ENCODE peak calls at places on chromosomes 7 and 10, in four cellular contexts. S is H1, E is HCT116, M is K562. Y is an unnamed sample.

GRCh38 chr7:27235387-27236052 is 7.1 kb upstream of the EVX1 start:
- DNase-seq in E (peak; percentile 16), M (peak; percentile 35), S (peak; percentile 86), Y (peak; percentile 13)

GRCh38 chr10:63670291-63670898 is 149.2 kb downstream of the REEP3 start:
- DNase-seq in M (no peak), S (no peak), E (no peak), Y (no peak)

GRCh38 chr7:157906583-157906982 is 569.8 kb downstream of the DNAJB6 start:
- DNase-seq in E (no peak), M (no peak), S (no peak), Y (no peak)

GRCh38 chr10:34016541-34016940 is 682.1 kb upstream of the NRP1 start:
- DNase-seq in E (no peak), S (no peak), M (no peak), Y (no peak)

GRCh38 chr7:45021604-45022296 is 21.7 kb downstream of the CCM2 start:
- DNase-seq in E (no peak), M (no peak), S (no peak), Y (no peak)

GRCh38 chr7:116985575-116985974 is 32.3 kb downstream of the ST7 start:
- DNase-seq in S (no peak), E (no peak), M (no peak), Y (no peak)

GRCh38 chr7:127838816-127839415 is 186.9 kb downstream of the SND1 start:
- DNase-seq in M (peak; percentile 70), S (no peak), E (no peak), Y (no peak)

GRCh38 chr10:108204528-108205313 is 1040.2 kb upstream of the SORCS1 start:
- DNase-seq in E (no peak), S (no peak), M (peak; percentile 19), Y (no peak)

GRCh38 chr7:128869944-128870285 is 7.3 kb downstream of the ATP6V1F start:
- DNase-seq in S (no peak), M (no peak), E (no peak), Y (no peak)

GRCh38 chr7:13017325-13017853 is 330.0 kb downstream of the ARL4A start:
- DNase-seq in S (no peak), E (peak; percentile 96), M (no peak), Y (peak; percentile 100)

DNA sequence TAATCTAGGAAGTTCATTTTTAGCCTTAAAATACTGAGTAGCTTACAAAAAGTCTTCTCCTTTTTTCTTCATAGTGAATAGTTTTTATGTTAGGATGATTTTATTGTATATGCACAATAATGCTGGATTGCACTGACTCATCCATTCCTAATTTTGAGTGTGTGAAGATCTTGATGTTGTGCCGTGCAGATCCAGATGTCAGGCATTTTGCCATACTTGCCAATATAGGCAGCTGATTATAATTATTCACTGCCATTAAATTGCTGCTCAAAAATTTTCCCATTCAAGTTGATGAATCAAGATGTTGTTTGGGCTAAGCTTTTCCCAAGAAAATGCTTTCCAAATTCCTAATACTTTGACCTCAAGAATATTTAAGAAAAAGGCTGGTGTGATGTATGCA is 218.3 kb downstream of the AHR start:
- DNase-seq in M (no peak), E (no peak), S (no peak), Y (no peak)
- TF ChIP-seq FOSL1 in M (no peak), E (no peak), S (no peak), Y (no peak)

GRCh38 chr7:89458076-89458475 is 662.5 kb upstream of the TEX47 start:
- DNase-seq in E (no peak), S (no peak), M (no peak), Y (no peak)

GRCh38 chr7:89456556-89456955 is 661.0 kb upstream of the TEX47 start:
- DNase-seq in M (no peak), E (no peak), S (no peak), Y (no peak)
- TF ChIP-seq FOSL1 in M (no peak), E (no peak), S (no peak), Y (no peak)

GRCh38 chr10:60032723-60033122 is 126.4 kb upstream of the CCDC6 start:
- DNase-seq in S (no peak), E (peak; percentile 47), M (no peak), Y (peak; percentile 62)
- TF ChIP-seq FOSL1 in S (no peak), E (no peak), M (peak; percentile 41), Y (no peak)

GRCh38 chr10:25049966-25050365 is 33.6 kb downstream of the THNSL1 start:
- DNase-seq in E (no peak), M (no peak), S (no peak), Y (no peak)

GRCh38 chr10:25047088-25047487 is 30.7 kb downstream of the THNSL1 start:
- DNase-seq in E (no peak), S (no peak), M (no peak), Y (no peak)

GRCh38 chr10:25047902-25048301 is 31.5 kb downstream of the THNSL1 start:
- DNase-seq in M (no peak), S (no peak), E (no peak), Y (no peak)

GRCh38 chr10:25050402-25050801 is 34.0 kb downstream of the THNSL1 start:
- DNase-seq in M (no peak), E (no peak), S (no peak), Y (no peak)

GRCh38 chr10:25048463-25048862 is 32.1 kb downstream of the THNSL1 start:
- DNase-seq in M (no peak), S (no peak), E (no peak), Y (no peak)
- TF ChIP-seq FOSL1 in M (no peak), S (no peak), E (no peak), Y (no peak)